ENCODE peak calls at places on chromosome 7, in ten cellular contexts. R, J, V, E, Y, B, X, A, D and W are unnamed samples.

GRCh38 chr7:12719141-12719919 is 31.9 kb downstream of the ARL4A start:
- DNase-seq in R (no peak), J (peak; percentile 42), V (no peak), E (no peak), Y (no peak), B (no peak), X (no peak), A (no peak), D (no peak), W (no peak)

GRCh38 chr7:121322460-121322859 is 6.3 kb upstream of the WNT16 start:
- DNase-seq in R (no peak), J (no peak), V (no peak), E (no peak), Y (no peak), B (no peak), X (no peak), A (no peak), D (no peak), W (no peak)

GRCh38 chr7:107711301-107711700 is 32.6 kb upstream of the CBLL1 start:
- DNase-seq in R (no peak), J (no peak), V (no peak), E (peak; percentile 10), Y (no peak), B (no peak), X (no peak), A (no peak), D (no peak), W (no peak)

GRCh38 chr7:6276911-6277408 is 4.5 kb upstream of the CYTH3 start:
- DNase-seq in R (no peak), J (no peak), V (no peak), E (no peak), Y (peak; percentile 26), B (no peak), X (no peak), A (no peak), D (no peak), W (no peak)

GRCh38 chr7:93442478-93443224 is 131.9 kb downstream of the CALCR start:
- DNase-seq in R (peak; percentile 81), J (peak; percentile 28), V (peak; percentile 22), E (no peak), Y (no peak), B (no peak), X (peak; percentile 34), A (peak; percentile 26), D (no peak), W (no peak)

GRCh38 chr7:70640266-70640833 is 491.6 kb upstream of the GALNT17 start:
- DNase-seq in R (no peak), J (no peak), V (no peak), E (no peak), Y (no peak), B (no peak), X (no peak), A (no peak), D (no peak), W (no peak)

GRCh38 chr7:1690359-1690958 is 20.4 kb downstream of the ELFN1 start:
- DNase-seq in R (no peak), J (no peak), V (no peak), E (no peak), Y (no peak), B (no peak), X (no peak), A (no peak), D (no peak), W (no peak)

GRCh38 chr7:31921047-31921446 is 149.2 kb downstream of the PDE1C start:
- DNase-seq in R (no peak), J (no peak), V (no peak), E (no peak), Y (no peak), B (no peak), X (no peak), A (no peak), D (no peak), W (no peak)

GRCh38 chr7:1817061-1817712 is 147.1 kb downstream of the ELFN1 start:
- DNase-seq in R (no peak), J (no peak), V (no peak), E (peak; percentile 83), Y (peak; percentile 53), B (no peak), X (no peak), A (no peak), D (no peak), W (no peak)

GRCh38 chr7:92797693-92798092 is 38.7 kb downstream of the CDK6 start:
- DNase-seq in R (no peak), J (no peak), V (no peak), E (no peak), Y (no peak), B (no peak), X (no peak), A (no peak), D (no peak), W (no peak)

DNA sequence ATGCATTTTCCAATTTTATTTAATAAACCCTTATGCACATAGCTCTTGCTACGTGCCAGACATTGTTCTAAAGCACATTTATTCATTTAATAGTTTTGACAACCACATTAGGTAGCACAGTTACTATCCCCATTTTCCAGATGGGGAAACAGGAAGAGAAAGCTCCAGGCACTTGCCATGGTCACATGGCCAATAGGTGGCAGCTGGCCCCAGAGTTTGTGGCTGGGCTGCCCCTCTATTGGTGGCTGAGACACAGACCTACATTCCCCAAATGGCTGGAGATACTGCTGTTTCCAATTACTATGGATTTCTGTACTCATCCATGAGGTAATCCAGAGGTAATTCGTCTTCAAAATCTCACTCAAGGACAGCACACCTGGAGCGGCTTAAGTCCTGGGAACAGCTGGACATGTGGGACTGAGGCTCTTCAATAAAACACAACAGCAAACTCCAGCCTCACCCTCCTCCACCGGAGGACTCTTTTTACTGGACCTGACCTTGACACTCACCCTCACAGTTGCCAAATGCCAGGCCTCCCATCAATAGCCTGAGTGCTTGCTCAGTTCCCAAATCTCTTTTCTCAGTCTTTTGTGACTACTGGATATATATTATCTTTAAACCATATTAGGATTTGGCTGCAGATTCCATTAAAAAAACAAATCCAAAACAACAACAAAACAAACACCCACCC is 106.1 kb downstream of the CLEC2L start:
- DNase-seq in R (no peak), J (no peak), V (no peak), E (no peak), Y (no peak), B (no peak), X (no peak), A (no peak), D (no peak), W (no peak)
- TF ChIP-seq CTCF in R (peak; percentile 27), J (peak; percentile 6), V (no peak), E (no peak), Y (no peak), B (no peak), X (no peak), A (peak; percentile 32), D (no peak), W (no peak)

GRCh38 chr7:82109288-82109687 is 334.3 kb downstream of the CACNA2D1 start:
- DNase-seq in R (no peak), J (no peak), V (no peak), E (no peak), Y (no peak), B (no peak), X (no peak), A (no peak), D (no peak), W (no peak)
- TF ChIP-seq EP300 in R (no peak), J (no peak), V (no peak), E (no peak), Y (no peak), B (no peak), X (no peak), A (no peak), D (no peak), W (no peak)

GRCh38 chr7:106064329-106064728 is 47.8 kb downstream of the SYPL1 start:
- DNase-seq in R (no peak), J (no peak), V (no peak), E (peak; percentile 81), Y (no peak), B (no peak), X (no peak), A (no peak), D (no peak), W (no peak)
- H3K27ac ChIP-seq in R (no peak overlapping the region), J (peak overlapping the region; percentile 85), V (no peak overlapping the region), E (peak overlapping the region; percentile 89), Y (peak overlapping the region; percentile 88), B (peak overlapping the region; percentile 77), X (peak overlapping the region; percentile 87), A (no peak overlapping the region), D (peak overlapping the region; percentile 5), W (no peak overlapping the region)

GRCh38 chr7:104862719-104863118 is 151.3 kb upstream of the KMT2E start:
- DNase-seq in R (peak; percentile 60), J (peak; percentile 50), V (no peak), E (no peak), Y (no peak), B (no peak), X (no peak), A (peak; percentile 35), D (no peak), W (no peak)
- TF ChIP-seq CTCF in R (peak; percentile 73), J (peak; percentile 35), V (no peak), E (no peak), Y (no peak), B (no peak), X (no peak), A (peak; percentile 47), D (no peak), W (no peak)

GRCh38 chr7:154195266-154195665 is 143.1 kb downstream of the DPP6 start:
- DNase-seq in R (no peak), J (no peak), V (no peak), E (no peak), Y (no peak), B (no peak), X (no peak), A (no peak), D (no peak), W (no peak)
- TF ChIP-seq EP300 in R (no peak), J (no peak), V (no peak), E (no peak), Y (no peak), B (no peak), X (no peak), A (no peak), D (no peak), W (no peak)

GRCh38 chr7:148964510-148965267 is 63.6 kb downstream of the PDIA4 start:
- DNase-seq in R (no peak), J (no peak), V (no peak), E (no peak), Y (no peak), B (no peak), X (no peak), A (no peak), D (no peak), W (no peak)
- H3K27ac ChIP-seq in R (no peak overlapping the region), J (peak overlapping the region; percentile 79), V (no peak overlapping the region), E (peak overlapping the region; percentile 72), Y (peak overlapping the region; percentile 69), B (peak overlapping the region; percentile 80), X (peak overlapping the region; percentile 67), A (no peak overlapping the region), D (no peak overlapping the region), W (peak overlapping the region; percentile 65)

GRCh38 chr7:3787717-3788311 is 486.8 kb downstream of the SDK1 start:
- DNase-seq in R (no peak), J (no peak), V (peak; percentile 30), E (no peak), Y (no peak), B (no peak), X (peak; percentile 37), A (no peak), D (no peak), W (no peak)
- TF ChIP-seq CTCF in R (no peak), J (no peak), V (no peak), E (no peak), Y (no peak), B (no peak), X (no peak), A (no peak), D (no peak), W (no peak)

GRCh38 chr7:105829681-105830322 is 46.6 kb downstream of the ATXN7L1 start:
- DNase-seq in R (no peak), J (no peak), V (no peak), E (no peak), Y (no peak), B (no peak), X (no peak), A (no peak), D (no peak), W (no peak)
- TF ChIP-seq EP300 in R (no peak), J (no peak), V (no peak), E (no peak), Y (no peak), B (no peak), X (no peak), A (no peak), D (no peak), W (no peak)